ENCODE peak calls at places on chromosome 18, in four cellular contexts. D is A549, F is HepG2, T is GM12878. W is an unnamed sample.

GRCh38 chr18:70075906-70076305 is 128.2 kb upstream of the CD226 start:
- DNase-seq in T (no peak), D (no peak), F (no peak), W (no peak)

GRCh38 chr18:22412502-22412901 is 5.2 kb downstream of the CTAGE1 start:
- DNase-seq in T (no peak), D (no peak), F (no peak), W (no peak)

GRCh38 chr18:12569791-12570190 is 88.1 kb downstream of the SPIRE1 start:
- DNase-seq in D (no peak), T (no peak), F (no peak), W (no peak)

GRCh38 chr18:7272268-7273049 is 41.6 kb downstream of the LRRC30 start:
- DNase-seq in F (peak), T (no peak), D (peak), W (peak)

GRCh38 chr18:71022389-71022788 is 733.5 kb downstream of the SOCS6 start:
- DNase-seq in D (no peak), T (no peak), F (no peak), W (no peak)

GRCh38 chr18:78304199-78304826 is 675.3 kb upstream of the SALL3 start:
- DNase-seq in D (no peak), F (no peak), T (no peak), W (peak)

GRCh38 chr18:67300498-67300897 is 216.0 kb downstream of the DSEL start:
- DNase-seq in D (no peak), F (no peak), T (no peak), W (no peak)

GRCh38 chr18:21820035-21820810 is 79.6 kb downstream of the MIB1 start:
- DNase-seq in D (peak), T (no peak), F (peak), W (peak)

GRCh38 chr18:47594621-47595086 is 335.8 kb downstream of the SMAD2 start:
- DNase-seq in T (no peak), F (no peak), D (no peak), W (peak)

GRCh38 chr18:75846321-75846720 is 418.8 kb upstream of the SMIM21 start:
- DNase-seq in T (no peak), F (no peak), D (no peak), W (no peak)

GRCh38 chr18:77059294-77059916 is 73.2 kb downstream of the MBP start:
- DNase-seq in F (peak), T (no peak), D (peak), W (peak)

GRCh38 chr18:11669271-11669947 is 19.7 kb upstream of the GNAL start:
- DNase-seq in D (no peak), T (no peak), F (no peak), W (no peak)

GRCh38 chr18:58041633-58042032 is 2.4 kb upstream of the NEDD4L start:
- DNase-seq in F (peak), T (no peak), D (no peak), W (no peak)

GRCh38 chr18:12597775-12598174 is 60.1 kb downstream of the SPIRE1 start:
- DNase-seq in D (peak), T (no peak), F (peak), W (no peak)

GRCh38 chr18:20988726-20989125 is 122.9 kb downstream of the ROCK1 start:
- DNase-seq in F (no peak), D (no peak), T (no peak), W (no peak)

GRCh38 chr18:51575171-51575570 is 377.7 kb upstream of the MEX3C start:
- DNase-seq in D (no peak), F (no peak), T (no peak), W (no peak)

GRCh38 chr18:23277399-23277798 is 142.1 kb downstream of the CABLES1 start:
- DNase-seq in D (no peak), F (no peak), T (no peak), W (no peak)

GRCh38 chr18:3148930-3149535 is 70.7 kb downstream of the MYOM1 start:
- DNase-seq in F (no peak), T (no peak), D (no peak), W (no peak)

GRCh38 chr18:73891572-73892421 is 255.8 kb downstream of the FBXO15 start:
- DNase-seq in F (no peak), D (no peak), T (no peak), W (peak)

GRCh38 chr18:8608795-8609673 is at the start of gene RAB12:
- DNase-seq in T (no peak), D (peak), F (peak), W (peak)

GRCh38 chr18:7034924-7035323 is 82.7 kb downstream of the LAMA1 start:
- DNase-seq in D (no peak), F (no peak), T (no peak), W (no peak)

GRCh38 chr18:65035701-65036100 is 715.1 kb upstream of the CDH7 start:
- DNase-seq in F (no peak), D (no peak), T (no peak), W (peak)

GRCh38 chr18:11429876-11430275 is 179.5 kb upstream of the SLC35G4 start:
- DNase-seq in D (no peak), T (no peak), F (no peak), W (no peak)

GRCh38 chr18:32893915-32894314 is 121.1 kb upstream of the KLHL14 start:
- DNase-seq in F (peak), T (no peak), D (peak), W (peak)

GRCh38 chr18:57630759-57631660 is 9.4 kb upstream of the NARS1 start:
- DNase-seq in D (no peak), T (peak), F (no peak), W (no peak)

GRCh38 chr18:75203456-75204261 is 5.3 kb downstream of the PTGR3 start:
- DNase-seq in D (no peak), T (no peak), F (no peak), W (peak)

GRCh38 chr18:75582406-75582821 is 154.9 kb upstream of the SMIM21 start:
- DNase-seq in T (no peak), F (no peak), D (no peak), W (no peak)

GRCh38 chr18:12307251-12307736 is 747 bp upstream of the TUBB6 start:
- DNase-seq in D (no peak), F (no peak), T (no peak), W (peak)

GRCh38 chr18:35174093-35174731 is 66.6 kb upstream of the ZNF397 start:
- DNase-seq in F (no peak), T (peak), D (no peak), W (no peak)

GRCh38 chr18:31555971-31556747 is 35.5 kb upstream of the TTR start:
- DNase-seq in T (peak), D (peak), F (peak), W (peak)

GRCh38 chr18:57749604-57749970 is 53.5 kb downstream of the ATP8B1 start:
- DNase-seq in T (no peak), D (no peak), F (no peak), W (no peak)

GRCh38 chr18:24839991-24840390 is 379.6 kb downstream of the HRH4 start:
- DNase-seq in T (no peak), F (no peak), D (no peak), W (no peak)

GRCh38 chr18:2617974-2618373 is 37.6 kb upstream of the SMCHD1 start:
- DNase-seq in F (no peak), T (no peak), D (no peak), W (no peak)

GRCh38 chr18:11147371-11147860 is 2.0 kb downstream of the PIEZO2 start:
- DNase-seq in T (no peak), F (no peak), D (no peak), W (no peak)

GRCh38 chr18:72848534-72849237 is 19.1 kb downstream of the NETO1 start:
- DNase-seq in T (no peak), D (no peak), F (no peak), W (no peak)
- TF ChIP-seq RAD21 in T (no peak), D (no peak), F (no peak), W (no peak)

DNA sequence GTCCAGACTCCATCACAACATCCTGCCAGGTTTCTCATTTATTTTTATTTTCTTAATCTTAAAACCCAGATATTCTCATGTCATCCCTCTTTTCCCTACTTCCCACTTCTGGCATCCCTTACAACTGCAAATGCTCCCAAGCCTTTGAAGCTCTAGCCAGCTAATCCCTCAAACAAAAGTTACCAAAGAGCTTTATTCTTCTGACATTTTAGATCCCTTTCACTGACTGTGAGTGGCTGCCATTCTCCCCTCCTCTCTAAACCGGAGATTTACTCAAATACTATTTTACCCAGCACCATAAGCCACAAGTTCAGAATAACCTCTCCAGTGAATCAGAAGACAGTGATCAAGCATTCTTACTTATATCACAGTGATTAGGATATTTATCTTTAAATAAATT is 569.0 kb upstream of the SYT4 start:
- DNase-seq in T (no peak), F (no peak), D (no peak), W (no peak)
- TF ChIP-seq PBX3 in T (no peak), F (no peak), D (no peak), W (no peak)

GRCh38 chr18:46250084-46250811 is 146.1 kb downstream of the HAUS1 start:
- DNase-seq in D (no peak), F (no peak), T (peak), W (peak)

GRCh38 chr18:46253498-46253897 is 149.3 kb downstream of the HAUS1 start:
- DNase-seq in T (no peak), F (no peak), D (no peak), W (no peak)

GRCh38 chr18:46250812-46251173 is 146.6 kb downstream of the HAUS1 start:
- DNase-seq in T (no peak), F (no peak), D (no peak), W (no peak)

GRCh38 chr18:46256078-46256477 is 151.9 kb downstream of the HAUS1 start:
- DNase-seq in D (no peak), F (no peak), T (no peak), W (no peak)

DNA sequence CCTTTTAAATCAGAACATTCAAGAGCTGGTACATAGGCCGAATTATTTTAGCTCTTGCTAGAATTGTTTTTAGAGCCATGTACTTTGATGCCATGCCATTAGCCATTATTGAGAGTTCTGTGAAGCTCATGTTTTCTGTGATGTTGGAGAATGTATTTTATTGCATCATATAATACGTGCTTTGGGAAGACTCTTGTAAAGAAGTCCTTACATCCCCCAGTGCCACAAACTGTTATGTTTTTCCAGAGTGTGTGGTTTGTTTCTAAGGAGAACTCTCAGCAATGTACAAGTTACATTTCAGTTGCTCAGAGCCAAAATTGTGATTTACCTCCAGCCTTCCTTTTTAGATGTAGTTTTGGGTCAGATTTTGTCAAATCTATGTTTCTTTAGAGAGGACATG is 148.6 kb downstream of the HAUS1 start:
- DNase-seq in F (no peak), T (no peak), D (no peak), W (no peak)
- TF ChIP-seq RAD21 in F (no peak), T (no peak), D (no peak), W (no peak)

DNA sequence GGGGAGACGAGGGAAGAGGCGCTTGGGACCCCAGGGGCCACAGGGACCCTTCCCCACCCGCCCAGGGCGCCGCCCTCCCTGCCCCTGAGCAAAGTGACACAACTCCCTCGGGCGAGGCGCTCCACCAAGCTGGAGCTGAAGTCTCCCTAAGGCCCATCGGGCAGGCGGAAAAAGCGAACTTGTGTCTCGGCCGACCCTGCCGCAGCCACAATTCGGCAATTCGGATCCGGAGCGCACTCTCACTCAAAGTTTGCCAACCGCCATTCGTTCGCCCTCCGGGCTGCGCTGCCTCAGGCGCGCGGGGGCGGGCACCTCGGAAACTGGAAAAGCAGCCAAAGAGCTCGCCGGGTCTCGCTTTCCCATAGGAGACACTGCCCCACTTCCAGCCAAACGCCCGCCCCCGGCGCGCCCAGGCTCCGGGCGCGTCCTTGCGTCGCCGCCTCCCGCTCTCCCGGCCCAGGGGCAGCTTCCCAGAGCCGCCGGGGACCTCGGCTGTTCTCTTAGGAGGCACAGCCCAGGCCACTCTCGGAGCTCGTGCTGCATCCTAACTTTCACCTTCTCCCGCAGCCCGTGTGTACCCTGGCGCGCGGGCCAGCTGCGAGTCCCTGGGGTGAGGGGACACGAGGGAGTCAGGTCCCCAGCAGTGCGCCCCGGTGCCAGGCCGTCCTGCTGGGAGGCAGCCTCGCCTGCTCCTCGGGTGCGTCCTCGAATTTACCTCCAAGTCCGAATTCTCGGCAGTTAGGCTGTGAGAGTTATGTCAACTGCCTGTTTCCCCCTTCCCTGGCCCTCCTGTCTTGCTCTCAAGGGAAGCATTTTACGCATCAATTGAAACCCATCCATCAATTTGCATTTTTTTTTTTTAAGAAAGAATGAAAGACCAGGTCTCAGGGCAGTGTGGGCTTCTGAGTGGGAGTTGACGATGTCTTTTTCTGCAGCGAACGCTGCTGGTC is 1.4 kb upstream of the KCTD1 start:
- DNase-seq in F (peak), D (peak), T (no peak), W (peak)
- TF ChIP-seq PBX3 in F (no peak), D (no peak), T (no peak), W (peak)

GRCh38 chr18:48785686-48786470 is 164.9 kb downstream of the SMAD7 start:
- DNase-seq in D (no peak), F (no peak), T (no peak), W (no peak)

GRCh38 chr18:48788378-48788777 is 162.4 kb downstream of the SMAD7 start:
- DNase-seq in F (no peak), D (no peak), T (no peak), W (no peak)

GRCh38 chr18:48785091-48785614 is 165.6 kb downstream of the SMAD7 start:
- DNase-seq in F (no peak), D (no peak), T (peak), W (no peak)

GRCh38 chr18:48787523-48788151 is 163.1 kb downstream of the SMAD7 start:
- DNase-seq in T (no peak), F (no peak), D (no peak), W (peak)

GRCh38 chr18:48786621-48787522 is 163.9 kb downstream of the SMAD7 start:
- DNase-seq in F (no peak), D (no peak), T (no peak), W (no peak)
- TF ChIP-seq RAD21 in F (no peak), D (no peak), T (no peak), W (no peak)

GRCh38 chr18:28015671-28016070 is 161.3 kb downstream of the CDH2 start:
- DNase-seq in D (no peak), T (no peak), F (no peak), W (no peak)

GRCh38 chr18:28018361-28018760 is 158.6 kb downstream of the CDH2 start:
- DNase-seq in D (no peak), T (no peak), F (no peak), W (no peak)

GRCh38 chr18:28007841-28008240 is 169.1 kb downstream of the CDH2 start:
- DNase-seq in D (no peak), T (no peak), F (no peak), W (no peak)

GRCh38 chr18:28009589-28009988 is 167.3 kb downstream of the CDH2 start:
- DNase-seq in T (no peak), D (no peak), F (no peak), W (no peak)

DNA sequence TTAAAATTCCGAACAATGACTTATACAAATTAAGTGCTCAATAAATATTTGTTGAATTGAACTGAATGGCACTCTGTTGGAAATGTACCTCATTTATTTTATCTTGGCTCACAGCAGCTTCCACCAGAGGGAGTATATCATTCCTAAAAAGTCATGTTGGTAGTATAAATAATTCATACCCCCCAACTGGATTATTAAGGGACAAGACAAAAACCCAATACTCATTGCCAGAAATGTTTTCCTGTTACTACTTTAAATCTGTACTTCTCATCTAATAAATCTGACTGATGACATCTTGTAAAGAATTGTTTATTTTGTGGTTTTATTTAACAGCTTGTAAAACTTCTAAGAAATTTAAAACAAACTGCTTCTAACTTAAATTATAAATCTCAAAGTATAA is 163.9 kb downstream of the CDH2 start:
- DNase-seq in D (no peak), F (peak), T (no peak), W (no peak)
- TF ChIP-seq PBX3 in D (no peak), F (no peak), T (no peak), W (no peak)

DNA sequence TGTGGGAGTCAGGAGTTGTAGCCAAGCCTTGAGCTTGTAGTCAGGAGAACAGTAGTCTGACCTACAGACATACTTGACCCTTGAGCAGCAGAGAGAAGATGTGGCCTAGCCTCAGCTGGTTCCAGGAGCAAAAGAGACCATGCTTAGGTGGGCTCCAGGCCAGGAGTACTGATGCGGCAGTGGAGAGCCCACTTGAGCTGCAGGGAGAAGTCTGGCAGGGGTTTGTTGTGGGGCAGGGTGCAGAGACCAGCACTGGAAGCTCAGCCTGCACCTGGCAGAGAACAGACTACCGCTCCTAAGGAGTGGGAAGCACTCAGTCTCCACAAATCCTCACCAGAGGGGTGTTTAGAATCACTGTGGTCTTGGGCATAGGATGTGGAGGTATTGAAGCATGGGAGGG is 197.9 kb downstream of the TPGS2 start:
- DNase-seq in T (no peak), F (no peak), D (no peak), W (no peak)
- TF ChIP-seq RAD21 in T (no peak), F (no peak), D (no peak), W (no peak)

GRCh38 chr18:79424880-79425572 is 29.3 kb downstream of the NFATC1 start:
- DNase-seq in F (no peak), D (no peak), T (no peak), W (no peak)

GRCh38 chr18:79423211-79424007 is 27.7 kb downstream of the NFATC1 start:
- DNase-seq in F (no peak), D (no peak), T (no peak), W (no peak)

GRCh38 chr18:79422783-79423165 is 27.0 kb downstream of the NFATC1 start:
- DNase-seq in D (no peak), F (no peak), T (no peak), W (no peak)

GRCh38 chr18:79425573-79425895 is 29.8 kb downstream of the NFATC1 start:
- DNase-seq in D (no peak), T (no peak), F (no peak), W (no peak)

DNA sequence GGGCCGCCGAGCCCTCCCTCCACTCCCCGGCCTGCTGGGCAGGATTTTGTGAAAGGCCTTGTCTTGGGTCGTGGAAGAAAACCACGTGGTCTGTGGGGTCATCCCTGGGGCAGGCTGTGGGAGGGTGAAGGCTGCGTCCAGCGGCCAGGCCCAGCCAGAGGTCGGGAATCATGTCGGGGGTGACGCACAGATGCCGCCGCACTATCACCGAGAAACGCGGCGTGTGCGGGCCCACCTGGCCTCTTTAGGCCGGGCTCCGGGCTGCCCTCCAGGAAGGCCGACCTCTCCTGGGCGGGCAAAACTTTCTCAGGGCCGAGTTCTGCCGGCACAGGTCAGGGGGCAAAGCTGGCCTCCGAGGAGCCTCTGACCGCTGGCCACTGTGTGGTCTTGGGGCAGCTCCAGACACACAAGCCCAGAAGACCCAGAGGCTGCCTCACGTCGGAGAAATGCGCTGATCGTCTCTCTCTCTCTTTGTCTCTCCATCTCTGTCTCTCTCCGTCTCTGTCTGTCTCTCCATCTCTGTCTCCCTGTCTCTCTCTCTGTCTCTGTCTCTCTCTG is 28.4 kb downstream of the NFATC1 start:
- DNase-seq in D (no peak), T (no peak), F (no peak), W (no peak)
- TF ChIP-seq PBX3 in D (no peak), T (no peak), F (no peak), W (no peak)